ENCODE peak calls at places on chromosomes 6 and 20, in six cellular contexts. Q, Z, A, T, X and K are unnamed samples.

GRCh38 chr6:165626711-165627110 is 36.3 kb downstream of the PDE10A start:
- DNase-seq in Q (no peak), T (no peak), Z (no peak), X (no peak), A (no peak), K (no peak)

GRCh38 chr6:89221971-89222887 is 5.1 kb upstream of the GABRR1 start:
- DNase-seq in A (no peak), Q (no peak), Z (no peak), X (no peak), T (no peak), K (no peak)

GRCh38 chr20:54476336-54476928 is 1.0 kb downstream of the DOK5 start:
- DNase-seq in Z (no peak), Q (no peak), A (no peak), T (no peak), X (no peak), K (no peak)

GRCh38 chr20:2386516-2387179 is 5.9 kb downstream of the TGM6 start:
- DNase-seq in Q (no peak), A (no peak), X (no peak), T (no peak), Z (no peak), K (no peak)

GRCh38 chr6:107075951-107076381 is 39.3 kb downstream of the BEND3 start:
- DNase-seq in T (no peak), Q (no peak), Z (no peak), X (no peak), A (no peak), K (no peak)

GRCh38 chr6:53011993-53012392 is 16.9 kb upstream of the GSTA4 start:
- DNase-seq in Q (no peak), X (no peak), T (no peak), A (no peak), Z (no peak), K (no peak)

GRCh38 chr6:90425161-90425641 is 128.6 kb upstream of the BACH2 start:
- DNase-seq in X (no peak), T (no peak), A (no peak), Q (no peak), Z (no peak), K (no peak)

GRCh38 chr6:150865406-150866146 is at the start of gene MTHFD1L:
- DNase-seq in Q (peak; percentile 59), A (peak; percentile 84), X (peak; percentile 72), T (peak; percentile 44), Z (peak; percentile 81), K (peak; percentile 81)

GRCh38 chr20:38722708-38723068 is 1.6 kb upstream of the SLC32A1 start:
- DNase-seq in T (no peak), Z (no peak), A (peak; percentile 72), X (no peak), Q (no peak), K (no peak)

GRCh38 chr6:53066059-53066406 is 829 bp downstream of the FBXO9 start:
- DNase-seq in A (no peak), X (peak; percentile 59), Q (peak; percentile 32), Z (peak; percentile 58), T (no peak), K (peak; percentile 51)

GRCh38 chr6:73712536-73712935 is 16.5 kb downstream of the CD109 start:
- DNase-seq in Q (no peak), Z (no peak), T (no peak), X (no peak), A (no peak), K (no peak)

GRCh38 chr6:73713426-73714147 is 17.6 kb downstream of the CD109 start:
- DNase-seq in T (no peak), Z (no peak), A (no peak), X (no peak), Q (no peak), K (no peak)

GRCh38 chr6:73714227-73714626 is 18.2 kb downstream of the CD109 start:
- DNase-seq in T (no peak), Q (no peak), X (no peak), A (no peak), Z (no peak), K (no peak)

GRCh38 chr6:73710470-73710869 is 14.5 kb downstream of the CD109 start:
- DNase-seq in X (no peak), Z (no peak), T (peak; percentile 82), A (no peak), Q (peak; percentile 54), K (no peak)

DNA sequence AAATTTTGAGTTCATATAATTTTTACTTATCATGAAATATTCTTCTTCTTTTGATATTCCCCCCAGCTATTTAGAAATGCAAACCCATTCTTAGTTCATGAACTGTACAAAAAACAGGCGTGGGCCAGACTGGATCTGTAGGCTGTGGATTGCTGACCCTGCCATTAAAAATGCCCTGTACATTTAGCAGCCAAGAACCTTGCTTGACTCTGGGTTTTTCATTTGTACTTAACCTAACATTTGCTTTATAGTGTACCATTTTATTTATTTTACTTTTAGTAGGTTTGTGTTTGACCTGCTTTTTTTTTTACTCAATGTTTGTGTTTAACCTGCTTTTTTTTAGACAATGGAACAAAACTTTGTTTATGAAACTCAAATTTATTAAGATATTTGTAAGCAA is 14.9 kb downstream of the CD109 start:
- DNase-seq in Q (no peak), A (no peak), T (no peak), X (no peak), Z (no peak), K (no peak)
- H3K27ac ChIP-seq in Q (no peak overlapping the region), A (no peak overlapping the region), T (peak overlapping the region; percentile 67), X (no peak overlapping the region), Z (no peak overlapping the region), K (no peak overlapping the region)

GRCh38 chr6:85449388-85449817 is 480 bp upstream of the NT5E start:
- DNase-seq in Q (peak; percentile 62), X (peak; percentile 33), A (peak; percentile 47), Z (peak; percentile 33), T (no peak), K (no peak)
- H3K27ac ChIP-seq in Q (peak overlapping the region; percentile 97), X (peak overlapping the region; percentile 60), A (no peak overlapping the region), Z (peak overlapping the region; percentile 66), T (peak overlapping the region; percentile 70), K (peak overlapping the region; percentile 73)

GRCh38 chr6:43988801-43989200 is 138.5 kb downstream of the MRPL14 start:
- DNase-seq in T (no peak), Z (no peak), Q (no peak), A (no peak), X (no peak), K (no peak)

GRCh38 chr6:43990627-43991619 is 136.3 kb downstream of the MRPL14 start:
- DNase-seq in A (no peak), X (no peak), Z (peak; percentile 61), T (no peak), Q (peak; percentile 88), K (no peak)

GRCh38 chr6:43989556-43990248 is 137.6 kb downstream of the MRPL14 start:
- DNase-seq in A (no peak), X (peak; percentile 72), T (no peak), Q (no peak), Z (no peak), K (no peak)

GRCh38 chr6:43992126-43992663 is 135.1 kb downstream of the MRPL14 start:
- DNase-seq in T (no peak), Q (no peak), Z (no peak), A (no peak), X (no peak), K (no peak)

GRCh38 chr6:43990275-43990626 is 137.0 kb downstream of the MRPL14 start:
- DNase-seq in X (peak; percentile 62), Q (peak; percentile 47), Z (peak; percentile 80), T (no peak), A (no peak), K (peak; percentile 24)
- H3K27ac ChIP-seq in X (peak overlapping the region; percentile 94), Q (peak overlapping the region; percentile 82), Z (peak overlapping the region; percentile 92), T (no peak overlapping the region), A (no peak overlapping the region), K (no peak overlapping the region)

DNA sequence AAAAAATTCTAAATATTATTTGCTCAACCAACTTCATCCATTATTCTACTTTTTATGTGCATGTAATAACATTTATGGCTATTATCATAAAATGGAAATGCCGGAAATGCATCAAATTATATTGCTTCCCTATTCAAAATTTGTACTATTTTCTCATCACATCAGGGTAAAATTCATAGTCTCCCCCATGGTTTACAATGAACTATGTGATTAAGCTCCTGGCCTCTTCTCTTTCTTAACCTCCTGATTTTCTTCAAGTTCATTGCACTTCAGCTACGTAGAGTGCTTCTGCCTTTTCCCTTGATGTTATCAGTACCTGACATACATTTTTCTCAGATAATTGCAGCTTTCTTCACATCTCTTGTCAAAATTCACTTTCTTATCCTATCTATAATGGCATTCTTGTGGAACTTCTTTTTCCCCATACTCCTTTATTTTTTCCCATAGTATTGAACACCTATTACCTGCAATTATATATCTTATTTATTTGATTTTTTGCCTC is 699.1 kb upstream of the ADGRB3 start:
- DNase-seq in A (no peak), T (no peak), Z (no peak), Q (no peak), X (no peak), K (no peak)
- H3K27ac ChIP-seq in A (no peak overlapping the region), T (no peak overlapping the region), Z (no peak overlapping the region), Q (no peak overlapping the region), X (no peak overlapping the region), K (no peak overlapping the region)

DNA sequence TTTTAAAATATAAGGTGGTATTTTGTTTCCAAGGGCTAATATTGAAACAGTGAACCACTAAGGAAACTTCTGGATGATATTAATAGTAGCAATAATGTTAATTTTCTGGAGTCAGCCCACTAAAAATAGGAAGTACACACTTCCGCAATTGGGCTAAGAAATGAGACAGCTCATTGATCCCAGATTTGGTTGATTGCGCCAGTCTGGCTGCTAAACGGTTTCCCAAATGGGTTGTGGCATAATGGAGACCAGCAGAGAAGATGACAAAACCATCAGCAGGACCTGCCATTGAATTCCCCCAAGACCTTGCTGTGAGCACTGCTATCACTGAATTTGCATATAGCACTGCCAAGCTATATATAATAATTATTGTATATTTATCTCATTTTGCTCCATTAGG is 71.2 kb upstream of the SGK1 start:
- DNase-seq in X (no peak), A (no peak), T (no peak), Z (no peak), Q (no peak), K (no peak)
- H3K27ac ChIP-seq in X (no peak overlapping the region), A (no peak overlapping the region), T (no peak overlapping the region), Z (no peak overlapping the region), Q (no peak overlapping the region), K (no peak overlapping the region)

GRCh38 chr6:159980474-159980873 is 11.6 kb downstream of the IGF2R start:
- DNase-seq in Z (no peak), X (no peak), Q (no peak), T (no peak), A (no peak), K (no peak)
- H3K27ac ChIP-seq in Z (peak overlapping the region; percentile 2), X (peak overlapping the region; percentile 90), Q (no peak overlapping the region), T (no peak overlapping the region), A (no peak overlapping the region), K (no peak overlapping the region)